ENCODE peak calls at places on chromosomes 1 and 21, in ten cellular contexts. C is DND-41, S is heart left ventricle, M is HCT116, E is GM12864, I is left kidney, T is substantia nigra, B is GM10248, O is SJCRH30, N is T-helper 9 cell. Q is an unnamed sample.
A peak's percentile ranks its signal among the peaks of the same experiment; 100 is the strongest.

GRCh38 chr1:168419746-168420145 is 124.1 kb downstream of the XCL2 start:
- DNase-seq in C (no peak), S (no peak), M (no peak), E (no peak), I (no peak), T (no peak), B (no peak), O (no peak), N (no peak), Q (no peak)

GRCh38 chr1:170071378-170071777 is 3.1 kb downstream of the KIFAP3 start:
- DNase-seq in C (no peak), S (no peak), M (no peak), E (no peak), I (no peak), T (no peak), B (no peak), O (no peak), N (no peak), Q (no peak)

GRCh38 chr1:74328851-74329250 is 93.7 kb downstream of the TNNI3K start:
- DNase-seq in C (no peak), S (no peak), M (no peak), E (no peak), I (no peak), T (no peak), B (no peak), O (no peak), N (no peak), Q (no peak)

GRCh38 chr1:184362876-184363275 is 24.0 kb upstream of the C1orf21 start:
- DNase-seq in C (no peak), S (no peak), M (no peak), E (no peak), I (no peak), T (no peak), B (no peak), O (no peak), N (no peak), Q (no peak)

GRCh38 chr1:234950598-234950997 is 178.0 kb downstream of the TOMM20 start:
- DNase-seq in C (no peak), S (no peak), M (no peak), E (no peak), I (no peak), T (no peak), B (no peak), O (no peak), N (no peak), Q (no peak)

GRCh38 chr1:175373786-175374623 is 181.4 kb upstream of the KIAA0040 start:
- DNase-seq in C (peak; percentile 33), S (no peak), M (peak; percentile 13), E (no peak), I (peak; percentile 81), T (peak; percentile 18), B (peak; percentile 58), O (peak; percentile 10), N (no peak), Q (peak; percentile 10)

GRCh38 chr1:25150998-25151397 is 81.3 kb downstream of the SYF2 start:
- DNase-seq in C (no peak), S (no peak), M (no peak), E (no peak), I (no peak), T (no peak), B (no peak), O (no peak), N (no peak), Q (no peak)

GRCh38 chr1:18861082-18861481 is 1.6 kb upstream of the TAS1R2 start:
- DNase-seq in C (no peak), S (no peak), M (no peak), E (no peak), I (no peak), T (no peak), B (no peak), O (no peak), N (no peak), Q (no peak)

GRCh38 chr1:21022279-21023040 is 154.2 kb downstream of the EIF4G3 start:
- DNase-seq in C (peak; percentile 37), S (peak; percentile 63), M (peak; percentile 95), E (peak; percentile 70), I (peak; percentile 92), T (no peak), B (peak; percentile 75), O (peak; percentile 78), N (no peak), Q (peak; percentile 100)

GRCh38 chr1:199759268-199759724 is 268.2 kb upstream of the NR5A2 start:
- DNase-seq in C (no peak), S (no peak), M (peak; percentile 92), E (no peak), I (peak; percentile 19), T (no peak), B (no peak), O (no peak), N (no peak), Q (no peak)

GRCh38 chr1:41413748-41414281 is 52.6 kb downstream of the FOXO6 start:
- DNase-seq in C (no peak), S (no peak), M (no peak), E (no peak), I (no peak), T (no peak), B (no peak), O (no peak), N (no peak), Q (no peak)

GRCh38 chr1:1092890-1093609 is 18.9 kb upstream of the RNF223 start:
- DNase-seq in C (no peak), S (no peak), M (no peak), E (no peak), I (no peak), T (no peak), B (no peak), O (no peak), N (no peak), Q (no peak)

GRCh38 chr1:201021333-201022177 is 2.0 kb downstream of the KIF21B start:
- DNase-seq in C (peak; percentile 84), S (no peak), M (no peak), E (no peak), I (no peak), T (no peak), B (peak; percentile 46), O (no peak), N (no peak), Q (no peak)

GRCh38 chr1:200154069-200154767 is 126.7 kb downstream of the NR5A2 start:
- DNase-seq in C (peak; percentile 44), S (no peak), M (no peak), E (peak; percentile 70), I (no peak), T (no peak), B (peak; percentile 66), O (no peak), N (peak; percentile 12), Q (peak; percentile 9)

GRCh38 chr1:114214016-114214415 is 60.3 kb upstream of the SYT6 start:
- DNase-seq in C (no peak), S (no peak), M (no peak), E (no peak), I (no peak), T (no peak), B (no peak), O (peak; percentile 10), N (no peak), Q (no peak)

GRCh38 chr21:17527240-17527639 is 14.4 kb downstream of the CXADR start:
- DNase-seq in C (no peak), S (no peak), M (no peak), E (no peak), I (no peak), T (no peak), B (no peak), O (no peak), N (no peak), Q (no peak)

GRCh38 chr1:45177452-45177851 is 29.0 kb downstream of the ZSWIM5 start:
- DNase-seq in C (no peak), S (no peak), M (no peak), E (no peak), I (no peak), T (no peak), B (no peak), O (no peak), N (no peak), Q (no peak)

Q was measured in DMS153.